ENCODE peak calls at places on chromosomes 11 and 22, in five cellular contexts. One of them, this sample, is unnamed.

GRCh38 chr22:45860201-45860600 is 116.8 kb downstream of the WNT7B start:
- DNase-seq in A549: no peak
- DNase-seq in fibroblast of the aortic adventitia: no peak
- DNase-seq in colonic mucosa: no peak
- DNase-seq in adipocyte: no peak
- DNase-seq in this sample: no peak

GRCh38 chr11:110747531-110747930 is 35.3 kb upstream of the ARHGAP20 start:
- DNase-seq in A549: no peak
- DNase-seq in fibroblast of the aortic adventitia: no peak
- DNase-seq in colonic mucosa: no peak
- DNase-seq in adipocyte: no peak
- DNase-seq in this sample: no peak

GRCh38 chr22:24095816-24096215 is 84.7 kb downstream of the CABIN1 start:
- DNase-seq in A549: no peak
- DNase-seq in fibroblast of the aortic adventitia: no peak
- DNase-seq in colonic mucosa: no peak
- DNase-seq in adipocyte: no peak
- DNase-seq in this sample: no peak

GRCh38 chr11:27716850-27717249 is 16.6 kb upstream of the BDNF start:
- DNase-seq in A549: no peak
- DNase-seq in fibroblast of the aortic adventitia: peak
- DNase-seq in colonic mucosa: no peak
- DNase-seq in adipocyte: peak
- DNase-seq in this sample: no peak

GRCh38 chr11:66559862-66560676 is 8.3 kb downstream of the CTSF start:
- DNase-seq in A549: no peak
- DNase-seq in fibroblast of the aortic adventitia: no peak
- DNase-seq in colonic mucosa: no peak
- DNase-seq in adipocyte: no peak
- DNase-seq in this sample: no peak

GRCh38 chr22:48850658-48851287 is 976.9 kb downstream of the BRD1 start:
- DNase-seq in A549: no peak
- DNase-seq in fibroblast of the aortic adventitia: no peak
- DNase-seq in colonic mucosa: no peak
- DNase-seq in adipocyte: no peak
- DNase-seq in this sample: no peak

GRCh38 chr11:102287963-102288744 is 29.1 kb upstream of the BIRC3 start:
- DNase-seq in A549: peak
- DNase-seq in fibroblast of the aortic adventitia: peak
- DNase-seq in colonic mucosa: peak
- DNase-seq in adipocyte: peak
- DNase-seq in this sample: peak

GRCh38 chr11:103624708-103625623 is 411.5 kb upstream of the DDI1 start:
- DNase-seq in A549: peak
- DNase-seq in fibroblast of the aortic adventitia: peak
- DNase-seq in colonic mucosa: no peak
- DNase-seq in adipocyte: peak
- DNase-seq in this sample: no peak

GRCh38 chr11:126443120-126443519 is 87.6 kb downstream of the ST3GAL4 start:
- DNase-seq in A549: no peak
- DNase-seq in fibroblast of the aortic adventitia: no peak
- DNase-seq in colonic mucosa: no peak
- DNase-seq in adipocyte: no peak
- DNase-seq in this sample: no peak

GRCh38 chr11:2662024-2662312 is 37.8 kb downstream of the KCNQ1OT1 start:
- DNase-seq in A549: no peak
- DNase-seq in fibroblast of the aortic adventitia: no peak
- DNase-seq in colonic mucosa: no peak
- DNase-seq in adipocyte: no peak
- DNase-seq in this sample: no peak

GRCh38 chr11:110098645-110099044 is 5.5 kb downstream of the ZC3H12C start:
- DNase-seq in A549: no peak
- DNase-seq in fibroblast of the aortic adventitia: no peak
- DNase-seq in colonic mucosa: no peak
- DNase-seq in adipocyte: no peak
- DNase-seq in this sample: no peak

GRCh38 chr11:100774132-100774531 is 87.0 kb downstream of the ARHGAP42 start:
- DNase-seq in A549: no peak
- DNase-seq in fibroblast of the aortic adventitia: no peak
- DNase-seq in colonic mucosa: peak
- DNase-seq in adipocyte: no peak
- DNase-seq in this sample: no peak

GRCh38 chr11:96267490-96268010 is 75.4 kb downstream of the MAML2 start:
- DNase-seq in A549: no peak
- DNase-seq in fibroblast of the aortic adventitia: no peak
- DNase-seq in colonic mucosa: no peak
- DNase-seq in adipocyte: no peak
- DNase-seq in this sample: no peak

GRCh38 chr11:76615950-76616349 is 54.6 kb downstream of the LRRC32 start:
- DNase-seq in A549: no peak
- DNase-seq in fibroblast of the aortic adventitia: peak
- DNase-seq in colonic mucosa: peak
- DNase-seq in adipocyte: peak
- DNase-seq in this sample: no peak

GRCh38 chr22:43100223-43100622 is 10.3 kb upstream of the BIK start:
- DNase-seq in A549: no peak
- DNase-seq in fibroblast of the aortic adventitia: no peak
- DNase-seq in colonic mucosa: no peak
- DNase-seq in adipocyte: no peak
- DNase-seq in this sample: no peak

GRCh38 chr11:44632466-44633123 is 67.1 kb downstream of the CD82 start:
- DNase-seq in A549: peak
- DNase-seq in fibroblast of the aortic adventitia: no peak
- DNase-seq in colonic mucosa: peak
- DNase-seq in adipocyte: no peak
- DNase-seq in this sample: no peak

GRCh38 chr11:12207384-12208150 is 97.2 kb downstream of the MICAL2 start:
- DNase-seq in A549: no peak
- DNase-seq in fibroblast of the aortic adventitia: peak
- DNase-seq in colonic mucosa: no peak
- DNase-seq in adipocyte: peak
- DNase-seq in this sample: no peak

GRCh38 chr11:72793081-72793451 is 781 bp downstream of the STARD10 start:
- DNase-seq in A549: no peak
- DNase-seq in fibroblast of the aortic adventitia: no peak
- DNase-seq in colonic mucosa: no peak
- DNase-seq in adipocyte: no peak
- DNase-seq in this sample: no peak

GRCh38 chr11:59776210-59777066 is 21.3 kb downstream of the STX3 start:
- DNase-seq in A549: peak
- DNase-seq in fibroblast of the aortic adventitia: peak
- DNase-seq in colonic mucosa: peak
- DNase-seq in adipocyte: no peak
- DNase-seq in this sample: no peak

GRCh38 chr11:1731451-1732059 is 18.8 kb downstream of the IFITM10 start:
- DNase-seq in A549: no peak
- DNase-seq in fibroblast of the aortic adventitia: no peak
- DNase-seq in colonic mucosa: no peak
- DNase-seq in adipocyte: no peak
- DNase-seq in this sample: no peak

GRCh38 chr11:111296196-111296595 is 2.1 kb upstream of the POU2AF3 start:
- DNase-seq in A549: no peak
- DNase-seq in fibroblast of the aortic adventitia: no peak
- DNase-seq in colonic mucosa: no peak
- DNase-seq in adipocyte: no peak
- DNase-seq in this sample: no peak

GRCh38 chr11:8075119-8075726 is 5.8 kb upstream of the TUB start:
- DNase-seq in A549: no peak
- DNase-seq in fibroblast of the aortic adventitia: no peak
- DNase-seq in colonic mucosa: no peak
- DNase-seq in adipocyte: no peak
- DNase-seq in this sample: no peak

GRCh38 chr22:20653795-20654342 is 120.0 kb upstream of the SERPIND1 start:
- DNase-seq in A549: no peak
- DNase-seq in fibroblast of the aortic adventitia: no peak
- DNase-seq in colonic mucosa: no peak
- DNase-seq in adipocyte: no peak
- DNase-seq in this sample: no peak

GRCh38 chr22:46851311-46851710 is 88.9 kb downstream of the TBC1D22A start:
- DNase-seq in A549: no peak
- DNase-seq in fibroblast of the aortic adventitia: no peak
- DNase-seq in colonic mucosa: no peak
- DNase-seq in adipocyte: no peak
- DNase-seq in this sample: no peak

GRCh38 chr22:44542561-44543222 is 44.7 kb upstream of the RTL6 start:
- DNase-seq in A549: no peak
- DNase-seq in fibroblast of the aortic adventitia: no peak
- DNase-seq in colonic mucosa: no peak
- DNase-seq in adipocyte: no peak
- DNase-seq in this sample: peak

GRCh38 chr11:111934301-111934700 is 2.8 kb upstream of the DIXDC1 start:
- DNase-seq in A549: no peak
- DNase-seq in fibroblast of the aortic adventitia: no peak
- DNase-seq in colonic mucosa: no peak
- DNase-seq in adipocyte: no peak
- DNase-seq in this sample: no peak

GRCh38 chr11:35969089-35970046 is 25.5 kb downstream of the LDLRAD3 start:
- DNase-seq in A549: no peak
- DNase-seq in fibroblast of the aortic adventitia: no peak
- DNase-seq in colonic mucosa: peak
- DNase-seq in adipocyte: no peak
- DNase-seq in this sample: no peak

GRCh38 chr11:82680252-82680651 is 53.4 kb downstream of the FAM181B start:
- DNase-seq in A549: no peak
- DNase-seq in fibroblast of the aortic adventitia: no peak
- DNase-seq in colonic mucosa: peak
- DNase-seq in adipocyte: no peak
- DNase-seq in this sample: peak

GRCh38 chr11:96579642-96580041 is 189.8 kb downstream of the JRKL start:
- DNase-seq in A549: no peak
- DNase-seq in fibroblast of the aortic adventitia: no peak
- DNase-seq in colonic mucosa: no peak
- DNase-seq in adipocyte: no peak
- DNase-seq in this sample: no peak

GRCh38 chr11:1389932-1390587 is at the start of gene BRSK2:
- DNase-seq in A549: no peak
- DNase-seq in fibroblast of the aortic adventitia: no peak
- DNase-seq in colonic mucosa: no peak
- DNase-seq in adipocyte: peak
- DNase-seq in this sample: no peak

GRCh38 chr11:116580828-116581227 is 192.0 kb downstream of the BUD13 start:
- DNase-seq in A549: no peak
- DNase-seq in fibroblast of the aortic adventitia: no peak
- DNase-seq in colonic mucosa: no peak
- DNase-seq in adipocyte: peak
- DNase-seq in this sample: no peak

GRCh38 chr11:115579181-115579825 is 75.1 kb upstream of the CADM1 start:
- DNase-seq in A549: no peak
- DNase-seq in fibroblast of the aortic adventitia: no peak
- DNase-seq in colonic mucosa: no peak
- DNase-seq in adipocyte: no peak
- DNase-seq in this sample: no peak

GRCh38 chr11:25065711-25066110 is 568.9 kb downstream of the LUZP2 start:
- DNase-seq in A549: no peak
- DNase-seq in fibroblast of the aortic adventitia: peak
- DNase-seq in colonic mucosa: no peak
- DNase-seq in adipocyte: peak
- DNase-seq in this sample: no peak

GRCh38 chr11:2166091-2166851 is 5.3 kb upstream of the INS start:
- DNase-seq in A549: no peak
- DNase-seq in fibroblast of the aortic adventitia: no peak
- DNase-seq in colonic mucosa: peak
- DNase-seq in adipocyte: peak
- DNase-seq in this sample: no peak

GRCh38 chr11:61707574-61707973 is 27.4 kb downstream of the DAGLA start:
- DNase-seq in A549: no peak
- DNase-seq in fibroblast of the aortic adventitia: no peak
- DNase-seq in colonic mucosa: peak
- DNase-seq in adipocyte: no peak
- DNase-seq in this sample: no peak

GRCh38 chr22:32204856-32205722 is at the start of gene RFPL2:
- DNase-seq in A549: peak
- DNase-seq in fibroblast of the aortic adventitia: peak
- DNase-seq in colonic mucosa: no peak
- DNase-seq in adipocyte: no peak
- DNase-seq in this sample: no peak
- H3K4me3 ChIP-seq in A549: peak
- H3K4me3 ChIP-seq in fibroblast of the aortic adventitia: no peak
- H3K4me3 ChIP-seq in colonic mucosa: no peak
- H3K4me3 ChIP-seq in adipocyte: no peak
- H3K4me3 ChIP-seq in this sample: no peak

GRCh38 chr11:31800398-31801265 is 10.5 kb downstream of the PAX6 start:
- DNase-seq in A549: no peak
- DNase-seq in fibroblast of the aortic adventitia: no peak
- DNase-seq in colonic mucosa: no peak
- DNase-seq in adipocyte: no peak
- DNase-seq in this sample: no peak

GRCh38 chr11:31799794-31800397 is 11.2 kb downstream of the PAX6 start:
- DNase-seq in A549: no peak
- DNase-seq in fibroblast of the aortic adventitia: no peak
- DNase-seq in colonic mucosa: no peak
- DNase-seq in adipocyte: no peak
- DNase-seq in this sample: no peak

GRCh38 chr11:31798057-31799035 is 12.8 kb downstream of the PAX6 start:
- DNase-seq in A549: no peak
- DNase-seq in fibroblast of the aortic adventitia: no peak
- DNase-seq in colonic mucosa: no peak
- DNase-seq in adipocyte: no peak
- DNase-seq in this sample: no peak

GRCh38 chr11:31797227-31798056 is 13.7 kb downstream of the PAX6 start:
- DNase-seq in A549: no peak
- DNase-seq in fibroblast of the aortic adventitia: no peak
- DNase-seq in colonic mucosa: no peak
- DNase-seq in adipocyte: no peak
- DNase-seq in this sample: no peak

GRCh38 chr11:31799036-31799793 is 11.9 kb downstream of the PAX6 start:
- DNase-seq in A549: no peak
- DNase-seq in fibroblast of the aortic adventitia: no peak
- DNase-seq in colonic mucosa: no peak
- DNase-seq in adipocyte: no peak
- DNase-seq in this sample: no peak
- H3K4me3 ChIP-seq in A549: no peak
- H3K4me3 ChIP-seq in fibroblast of the aortic adventitia: no peak
- H3K4me3 ChIP-seq in colonic mucosa: no peak
- H3K4me3 ChIP-seq in adipocyte: no peak
- H3K4me3 ChIP-seq in this sample: no peak

DNA sequence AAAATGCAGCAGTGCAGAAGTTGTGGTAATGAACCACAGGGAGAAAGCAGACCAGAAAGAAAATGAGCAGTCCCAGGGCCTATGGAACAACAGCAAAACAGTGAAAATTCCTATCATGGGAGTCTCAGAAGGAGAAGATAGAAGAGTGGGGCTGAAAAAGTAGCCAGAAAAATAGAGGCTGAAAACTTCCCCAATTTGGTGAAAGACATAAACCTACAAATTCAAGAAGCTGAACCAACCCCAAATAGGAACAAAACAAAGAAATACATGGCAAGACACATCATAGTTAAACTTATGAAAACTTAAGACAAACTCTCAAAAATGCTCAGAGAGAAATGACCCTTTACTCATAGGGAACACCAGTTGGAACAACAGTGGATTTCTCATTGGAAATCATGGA is 11.4 kb downstream of the FGF19 start:
- DNase-seq in A549: no peak
- DNase-seq in fibroblast of the aortic adventitia: no peak
- DNase-seq in colonic mucosa: no peak
- DNase-seq in adipocyte: no peak
- DNase-seq in this sample: no peak
- H3K4me3 ChIP-seq in A549: no peak
- H3K4me3 ChIP-seq in fibroblast of the aortic adventitia: no peak
- H3K4me3 ChIP-seq in colonic mucosa: no peak
- H3K4me3 ChIP-seq in adipocyte: no peak
- H3K4me3 ChIP-seq in this sample: no peak

GRCh38 chr22:39558254-39558727 is 12.3 kb upstream of the CACNA1I start:
- DNase-seq in A549: no peak
- DNase-seq in fibroblast of the aortic adventitia: no peak
- DNase-seq in colonic mucosa: no peak
- DNase-seq in adipocyte: peak
- DNase-seq in this sample: no peak
- H3K4me3 ChIP-seq in A549: no peak
- H3K4me3 ChIP-seq in fibroblast of the aortic adventitia: no peak
- H3K4me3 ChIP-seq in colonic mucosa: no peak
- H3K4me3 ChIP-seq in adipocyte: no peak
- H3K4me3 ChIP-seq in this sample: no peak